ENCODE peak calls at places on chromosomes 16 and 17, in five cellular contexts. Z is stimulated activated CD4-positive, alpha-beta T cell treated with anti-CD3 and anti-CD28 coated beads, Interleukin-4, amount 100 ng/mL, for 48 hours; W is substantia nigra; E is NCI-H1092; X is renal cortical epithelial cell. D is an unnamed sample.

GRCh38 chr17:40415390-40415789 is 2.3 kb downstream of the TOP2A start:
- DNase-seq in Z (no peak), W (no peak), E (no peak), X (peak), D (no peak)

GRCh38 chr16:20897253-20897896 is 2.8 kb downstream of the DCUN1D3 start:
- DNase-seq in Z (no peak), W (no peak), E (no peak), X (peak), D (no peak)

GRCh38 chr17:81636505-81637288 is at the start of the genes NPLOC4 and TSPAN10:
- DNase-seq in Z (peak), W (peak), E (peak), X (peak), D (peak)

GRCh38 chr17:70355185-70355584 is 185.9 kb downstream of the KCNJ2 start:
- DNase-seq in Z (no peak), W (no peak), E (no peak), X (no peak), D (no peak)

GRCh38 chr16:50267651-50268050 is 1.3 kb downstream of the ADCY7 start:
- DNase-seq in Z (no peak), W (no peak), E (no peak), X (no peak), D (peak)

GRCh38 chr16:19210175-19210924 is 42.3 kb downstream of the SYT17 start:
- DNase-seq in Z (no peak), W (no peak), E (peak), X (no peak), D (no peak)

GRCh38 chr16:58440094-58440493 is 47.8 kb downstream of the GINS3 start:
- DNase-seq in Z (no peak), W (no peak), E (no peak), X (no peak), D (no peak)

GRCh38 chr17:50634123-50634914 is at the start of gene ABCC3:
- DNase-seq in Z (no peak), W (no peak), E (no peak), X (peak), D (no peak)

GRCh38 chr17:67400193-67400592 is 23.1 kb downstream of the PITPNC1 start:
- DNase-seq in Z (no peak), W (no peak), E (no peak), X (peak), D (no peak)

GRCh38 chr16:11783319-11784047 is 13.6 kb downstream of the ZC3H7A start:
- DNase-seq in Z (no peak), W (no peak), E (no peak), X (peak), D (no peak)

GRCh38 chr17:48997827-48998556 is 807 bp downstream of the IGF2BP1 start:
- DNase-seq in Z (no peak), W (no peak), E (no peak), X (no peak), D (no peak)

GRCh38 chr17:59558953-59559352 is 6.5 kb upstream of the DHX40 start:
- DNase-seq in Z (no peak), W (no peak), E (no peak), X (peak), D (no peak)

GRCh38 chr17:19502517-19502916 is 31.1 kb upstream of the SLC47A1 start:
- DNase-seq in Z (peak), W (no peak), E (no peak), X (no peak), D (no peak)

GRCh38 chr17:18920911-18921441 is 31.0 kb upstream of the SLC5A10 start:
- DNase-seq in Z (no peak), W (no peak), E (no peak), X (peak), D (no peak)

GRCh38 chr17:48526986-48527741 is 3.6 kb downstream of the HOXB1 start:
- DNase-seq in Z (no peak), W (no peak), E (no peak), X (no peak), D (peak)

GRCh38 chr17:18889658-18890057 is 31.7 kb downstream of the PRPSAP2 start:
- DNase-seq in Z (no peak), W (no peak), E (no peak), X (peak), D (no peak)

GRCh38 chr17:81681672-81682071 is 1.9 kb downstream of the ARL16 start:
- DNase-seq in Z (no peak), W (no peak), E (peak), X (peak), D (no peak)

GRCh38 chr17:72556944-72557826 is 436.4 kb downstream of the SOX9 start:
- DNase-seq in Z (peak), W (peak), E (peak), X (peak), D (peak)

GRCh38 chr16:53434436-53435065 is at the start of gene RBL2:
- DNase-seq in Z (peak), W (peak), E (peak), X (peak), D (peak)

GRCh38 chr17:21283482-21284318 is 811 bp upstream of the MAP2K3 start:
- DNase-seq in Z (peak), W (no peak), E (no peak), X (no peak), D (peak)

GRCh38 chr16:86960266-86960665 is 356.9 kb downstream of the C16orf95 start:
- DNase-seq in Z (no peak), W (no peak), E (no peak), X (no peak), D (no peak)

GRCh38 chr17:19304209-19304608 is 58.3 kb downstream of the B9D1 start:
- DNase-seq in Z (no peak), W (no peak), E (no peak), X (peak), D (no peak)

GRCh38 chr17:72950236-72950931 is 142.1 kb downstream of the SLC39A11 start:
- DNase-seq in Z (no peak), W (no peak), E (no peak), X (no peak), D (no peak)

D was measured in RWPE2.